ENCODE peak calls at places on chromosomes 5 and 9, in four cellular contexts. O, J, D and T are unnamed samples.
A peak's percentile ranks its signal among the peaks of the same experiment; 100 is the strongest.

GRCh38 chr5:55154893-55155292 is 5.1 kb upstream of the GPX8 start:
- DNase-seq in O (no peak), J (peak; percentile 75), D (no peak), T (no peak)

GRCh38 chr5:25448646-25449045 is 803.9 kb upstream of the CDH10 start:
- DNase-seq in O (no peak), J (no peak), D (no peak), T (peak; percentile 15)

GRCh38 chr9:15738011-15738410 is 185.2 kb downstream of the CCDC171 start:
- DNase-seq in O (no peak), J (peak; percentile 73), D (no peak), T (no peak)

GRCh38 chr9:99445377-99445891 is 223.4 kb downstream of the SEC61B start:
- DNase-seq in O (peak; percentile 41), J (peak; percentile 85), D (peak; percentile 9), T (no peak)

GRCh38 chr5:82684153-82684552 is 393.0 kb downstream of the TMEM167A start:
- DNase-seq in O (no peak), J (no peak), D (no peak), T (no peak)

GRCh38 chr9:134748637-134749036 is 107.0 kb downstream of the COL5A1 start:
- DNase-seq in O (no peak), J (no peak), D (peak; percentile 51), T (no peak)

GRCh38 chr5:130912088-130912487 is 253.0 kb downstream of the HINT1 start:
- DNase-seq in O (no peak), J (peak; percentile 5), D (no peak), T (peak; percentile 31)

GRCh38 chr9:137170486-137171148 is 766 bp upstream of the LRRC26 start:
- DNase-seq in O (no peak), J (no peak), D (no peak), T (no peak)

DNA sequence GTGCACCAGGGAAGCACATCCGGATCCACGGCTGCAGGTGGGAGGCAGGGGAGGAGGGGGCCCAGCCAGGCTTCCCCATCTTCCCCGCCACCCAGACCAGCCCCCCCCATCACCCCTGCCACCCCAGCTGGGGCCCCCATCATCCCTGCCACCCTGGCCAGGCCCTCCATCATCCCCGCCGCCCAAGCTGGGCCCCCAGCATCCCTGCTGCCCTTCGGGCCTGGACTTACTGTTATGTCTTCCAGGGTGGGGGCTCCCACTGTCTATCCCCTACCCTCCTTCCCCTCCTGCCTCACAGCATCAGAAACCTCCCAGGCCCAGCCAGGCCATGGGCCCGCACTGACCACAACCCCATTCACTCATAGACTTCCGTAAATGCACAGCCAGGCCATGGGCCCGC is 27.5 kb downstream of the SLC6A18 start:
- DNase-seq in O (no peak), J (no peak), D (no peak), T (no peak)
- TF ChIP-seq CTCF in O (no peak), J (no peak), D (no peak), T (no peak)

DNA sequence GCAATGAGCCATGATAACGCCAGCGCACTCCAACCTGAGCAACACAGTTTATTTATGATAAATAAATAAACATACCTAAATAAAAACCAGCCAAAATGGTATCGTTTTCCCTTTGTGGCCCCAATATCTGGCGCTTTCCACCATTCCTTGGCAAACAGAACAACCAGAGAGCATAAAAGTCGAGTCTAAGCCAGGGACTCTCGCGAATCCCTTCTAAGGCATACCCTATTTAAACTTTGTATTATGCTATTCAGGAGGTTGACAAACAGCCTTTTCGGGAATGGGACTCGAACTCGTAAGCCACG is 389 bp upstream of the MATR3 start:
- DNase-seq in O (no peak), J (no peak), D (no peak), T (no peak)
- H3K4me3 ChIP-seq in O (peak overlapping the region; percentile 78), J (peak overlapping the region; percentile 91), D (no peak overlapping the region), T (peak overlapping the region; percentile 87)

DNA sequence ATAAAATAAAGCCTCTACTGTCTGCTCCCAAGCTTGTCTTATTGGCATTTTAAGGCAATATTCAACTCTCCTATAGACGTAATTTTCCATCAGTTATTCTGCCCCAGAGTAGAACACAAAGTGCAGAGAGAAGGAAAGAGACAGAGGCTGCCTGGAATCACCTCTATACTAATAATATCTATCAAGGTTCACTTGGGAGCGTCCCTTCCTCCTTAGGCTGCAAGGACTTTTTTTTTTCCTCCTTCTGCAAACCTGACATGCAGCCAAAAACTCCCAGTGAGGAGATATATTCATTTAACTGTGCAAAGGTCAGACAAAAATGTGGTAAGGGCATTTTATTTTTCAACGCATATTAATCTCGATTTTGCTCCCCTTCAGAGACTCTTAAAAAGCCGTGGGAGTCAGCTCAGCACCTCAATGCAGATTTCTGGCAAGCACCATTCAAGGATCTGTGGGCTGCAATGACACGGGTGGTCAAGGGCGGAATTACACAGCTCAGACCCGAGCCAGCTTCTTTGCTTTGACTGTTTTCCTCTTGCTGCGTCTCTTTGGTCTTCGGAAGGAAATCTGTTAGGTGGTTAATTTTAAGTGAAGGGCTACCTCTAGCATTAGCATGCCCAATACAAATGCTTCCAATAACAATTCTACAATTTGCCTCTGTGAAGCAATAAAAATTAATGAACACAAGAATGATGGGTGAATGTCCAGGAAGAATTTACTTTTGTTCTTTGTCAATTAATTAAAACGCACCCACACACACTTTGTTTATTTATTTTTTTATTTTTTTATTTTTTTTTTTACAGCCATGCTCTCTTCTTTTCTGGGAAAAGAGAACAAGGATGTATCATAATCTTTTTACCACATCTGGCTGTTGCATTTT is 587.7 kb upstream of the GRAMD2B start:
- DNase-seq in O (peak; percentile 37), J (peak; percentile 79), D (peak; percentile 57), T (peak; percentile 1)
- TF ChIP-seq CTCF in O (peak; percentile 60), J (peak; percentile 69), D (peak; percentile 74), T (peak; percentile 31)

GRCh38 chr9:1938135-1938534 is 77.0 kb upstream of the SMARCA2 start:
- DNase-seq in O (no peak), J (no peak), D (no peak), T (no peak)
- H3K4me3 ChIP-seq in O (no peak overlapping the region), J (no peak overlapping the region), D (no peak overlapping the region), T (no peak overlapping the region)

DNA sequence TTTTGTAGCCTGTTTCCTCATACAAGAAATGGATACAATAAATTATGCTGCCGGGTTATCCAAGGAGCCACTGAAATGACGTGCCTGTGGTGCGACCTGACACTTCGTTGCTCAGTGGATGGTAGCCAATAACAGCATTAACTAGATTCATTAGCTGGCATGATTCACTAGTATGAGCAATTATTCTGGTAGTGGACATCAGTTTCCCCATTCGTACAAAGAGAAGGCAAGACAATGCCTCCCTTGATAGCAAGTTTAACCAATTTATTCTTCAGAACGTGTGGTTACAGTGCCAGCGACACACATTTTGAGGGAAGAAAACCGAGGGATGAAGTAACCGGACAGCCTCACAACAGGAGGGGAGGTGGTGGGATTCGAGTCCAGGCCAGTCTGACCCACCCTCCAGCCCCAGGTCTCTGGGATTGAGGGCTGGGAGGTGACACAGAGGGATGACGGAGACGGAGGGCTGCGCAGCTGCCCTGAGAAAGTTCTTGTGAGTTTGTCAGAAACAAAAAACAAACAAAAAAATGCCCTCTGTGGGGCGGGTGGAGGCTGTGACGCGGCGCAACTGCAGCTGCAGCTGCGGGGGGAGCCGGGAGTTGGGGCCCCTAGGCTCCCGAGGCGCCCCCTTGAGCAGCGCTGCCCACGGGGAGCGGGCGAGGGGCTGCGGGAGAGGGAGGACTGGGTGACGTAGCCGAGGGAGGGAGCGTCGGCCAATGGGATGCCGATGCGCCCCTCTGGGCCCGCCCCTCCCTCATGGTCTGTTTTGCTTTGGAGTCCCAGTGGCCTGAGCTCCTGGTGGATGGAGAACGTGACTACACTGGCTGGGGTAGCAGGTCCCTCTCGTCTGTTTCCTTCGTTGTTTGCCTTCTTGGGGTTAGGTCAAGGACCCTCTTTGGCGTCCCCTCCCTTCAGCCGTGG is 10.9 kb downstream of the LHX2 start:
- DNase-seq in O (no peak), J (no peak), D (no peak), T (no peak)
- TF ChIP-seq CTCF in O (no peak), J (no peak), D (no peak), T (no peak)

GRCh38 chr9:36590246-36590645 is 17.6 kb downstream of the MELK start:
- DNase-seq in O (no peak), J (no peak), D (no peak), T (no peak)
- H3K4me3 ChIP-seq in O (no peak overlapping the region), J (no peak overlapping the region), D (no peak overlapping the region), T (no peak overlapping the region)

GRCh38 chr5:78649816-78650561 is 1.4 kb upstream of the LHFPL2 start:
- DNase-seq in O (no peak), J (peak; percentile 57), D (no peak), T (no peak)
- TF ChIP-seq CTCF in O (no peak), J (no peak), D (no peak), T (no peak)

GRCh38 chr5:52915176-52915875 is 73.8 kb upstream of the ITGA2 start:
- DNase-seq in O (no peak), J (peak; percentile 86), D (peak; percentile 59), T (peak; percentile 55)
- H3K4me3 ChIP-seq in O (peak overlapping the region; percentile 42), J (no peak overlapping the region), D (no peak overlapping the region), T (no peak overlapping the region)

DNA sequence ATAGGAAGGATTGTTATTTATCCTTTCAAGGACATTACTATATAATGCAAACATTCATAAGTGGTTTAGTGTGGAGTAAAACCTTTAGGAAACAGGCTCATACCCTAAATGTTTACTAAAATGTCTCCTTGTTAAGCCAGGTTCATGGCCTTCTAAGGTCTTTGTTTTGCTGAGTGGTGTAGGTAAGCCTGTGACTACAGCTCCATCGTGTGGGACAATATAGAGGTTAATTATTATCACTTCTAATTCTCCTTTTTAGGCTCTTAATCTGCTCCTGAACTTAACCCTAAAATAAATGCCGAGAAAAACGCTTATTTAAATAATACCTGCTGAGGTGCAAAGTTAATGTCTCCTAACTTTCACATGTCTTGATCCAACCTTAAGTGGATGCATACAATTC is 43.8 kb downstream of the SPINK5 start:
- DNase-seq in O (no peak), J (no peak), D (no peak), T (no peak)
- TF ChIP-seq CTCF in O (no peak), J (no peak), D (peak; percentile 10), T (peak; percentile 52)